ENCODE peak calls at places on chromosomes 11 and 22, in five cellular contexts. G is A549, P is HEK293T, B is IMR-90, T is GM12878. C is an unnamed sample.
A peak's percentile ranks its signal among the peaks of the same experiment; 100 is the strongest.

GRCh38 chr11:45777127-45777969 is 27.6 kb upstream of the SLC35C1 start:
- DNase-seq in G (no peak), P (no peak), B (no peak), T (no peak), C (no peak)

GRCh38 chr11:95248666-95249467 is 17.9 kb upstream of the SESN3 start:
- DNase-seq in G (no peak), P (peak; percentile 13), B (no peak), T (peak; percentile 74), C (no peak)

GRCh38 chr11:16902182-16902581 is 112.0 kb downstream of the PLEKHA7 start:
- DNase-seq in G (no peak), P (no peak), B (peak; percentile 21), T (peak; percentile 88), C (no peak)

GRCh38 chr22:29343313-29343805 is 27.9 kb upstream of the RASL10A start:
- DNase-seq in G (no peak), P (no peak), B (peak; percentile 40), T (no peak), C (no peak)

GRCh38 chr11:34182921-34183685 is 77.7 kb downstream of the NAT10 start:
- DNase-seq in G (no peak), P (no peak), B (no peak), T (no peak), C (no peak)

GRCh38 chr11:123702137-123702536 is 39.3 kb downstream of the ZNF202 start:
- DNase-seq in G (no peak), P (no peak), B (no peak), T (peak; percentile 9), C (no peak)

GRCh38 chr11:67732045-67732787 is 57.8 kb upstream of the ALDH3B2 start:
- DNase-seq in G (peak; percentile 56), P (peak; percentile 46), B (no peak), T (no peak), C (no peak)

GRCh38 chr22:37848587-37849088 is 581 bp upstream of the EIF3L start:
- DNase-seq in G (peak; percentile 42), P (peak; percentile 47), B (peak; percentile 16), T (no peak), C (peak; percentile 53)

GRCh38 chr11:27040302-27041115 is at the start of gene BBOX1:
- DNase-seq in G (no peak), P (no peak), B (no peak), T (no peak), C (no peak)

GRCh38 chr11:6900327-6900999 is 8.2 kb upstream of the OR2D2 start:
- DNase-seq in G (no peak), P (no peak), B (peak; percentile 8), T (no peak), C (no peak)

GRCh38 chr11:100574894-100575769 is 112.0 kb upstream of the ARHGAP42 start:
- DNase-seq in G (peak; percentile 43), P (no peak), B (peak; percentile 59), T (no peak), C (peak; percentile 6)

GRCh38 chr22:38175206-38176118 is 6.2 kb downstream of the PLA2G6 start:
- DNase-seq in G (no peak), P (no peak), B (no peak), T (no peak), C (no peak)

GRCh38 chr22:38417252-38418060 is 37.5 kb downstream of the KCNJ4 start:
- DNase-seq in G (no peak), P (no peak), B (no peak), T (no peak), C (no peak)

GRCh38 chr11:61279934-61280656 is 15.0 kb downstream of the VWCE start:
- DNase-seq in G (no peak), P (no peak), B (peak; percentile 58), T (no peak), C (no peak)

GRCh38 chr11:95229199-95230053 is 1.6 kb downstream of the SESN3 start:
- DNase-seq in G (no peak), P (peak; percentile 23), B (peak; percentile 13), T (no peak), C (no peak)

GRCh38 chr11:14248577-14248976 is 110.4 kb downstream of the RRAS2 start:
- DNase-seq in G (no peak), P (no peak), B (no peak), T (no peak), C (no peak)

GRCh38 chr11:126186708-126187481 is 24.6 kb downstream of the RPUSD4 start:
- DNase-seq in G (no peak), P (no peak), B (no peak), T (no peak), C (peak; percentile 87)
- TF ChIP-seq BHLHE40 in G (no peak), P (no peak), B (no peak), T (no peak), C (no peak)

GRCh38 chr22:45284705-45285305 is at the start of gene UPK3A:
- DNase-seq in G (no peak), P (no peak), B (no peak), T (no peak), C (no peak)

GRCh38 chr22:45290410-45290936 is 5.7 kb downstream of the UPK3A start:
- DNase-seq in G (peak; percentile 49), P (no peak), B (peak; percentile 83), T (no peak), C (no peak)

GRCh38 chr22:45280995-45281394 is 3.8 kb upstream of the UPK3A start:
- DNase-seq in G (no peak), P (no peak), B (no peak), T (no peak), C (no peak)

GRCh38 chr22:45286854-45287551 is 2.3 kb downstream of the UPK3A start:
- DNase-seq in G (no peak), P (no peak), B (no peak), T (no peak), C (peak; percentile 78)

DNA sequence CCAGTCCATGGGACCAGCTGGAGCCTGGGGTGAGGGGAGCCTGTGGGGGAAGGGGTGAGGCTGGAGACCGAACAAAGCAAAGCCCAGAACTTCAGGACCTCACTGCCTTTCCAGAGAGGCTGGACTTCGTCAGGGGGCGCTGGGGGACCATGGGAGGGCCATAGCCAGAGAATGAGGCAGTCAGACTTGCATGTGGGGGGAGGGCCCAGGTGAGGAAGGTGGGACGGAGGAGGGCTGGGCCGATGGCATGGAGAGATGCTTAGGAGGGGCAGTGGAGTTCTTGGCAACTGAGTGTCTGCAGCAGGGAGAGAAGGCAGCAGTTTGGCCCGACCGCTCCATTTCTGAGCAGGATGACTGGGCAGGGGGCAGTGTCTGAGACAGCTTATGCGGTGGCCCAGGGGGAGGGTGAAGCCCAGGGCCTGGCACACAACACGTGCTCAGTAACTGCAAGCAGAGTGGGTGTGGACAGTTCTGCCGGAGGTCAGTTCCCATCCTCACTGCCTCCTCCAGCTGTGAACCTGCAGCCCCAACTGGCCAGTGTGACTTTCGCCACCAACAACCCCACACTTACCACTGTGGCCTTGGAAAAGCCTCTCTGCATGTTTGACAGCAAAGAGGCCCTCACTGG is 796 bp downstream of the UPK3A start:
- DNase-seq in G (no peak), P (no peak), B (no peak), T (no peak), C (no peak)
- TF ChIP-seq BHLHE40 in G (no peak), P (no peak), B (no peak), T (no peak), C (peak; percentile 48)

GRCh38 chr22:27230189-27230588 is 571.4 kb downstream of the MN1 start:
- DNase-seq in G (no peak), P (no peak), B (no peak), T (no peak), C (no peak)

GRCh38 chr22:27223317-27224177 is 566.2 kb downstream of the MIAT start:
- DNase-seq in G (peak; percentile 68), P (no peak), B (peak; percentile 89), T (no peak), C (no peak)

GRCh38 chr22:27228771-27229170 is 571.4 kb downstream of the MIAT start:
- DNase-seq in G (no peak), P (no peak), B (no peak), T (no peak), C (no peak)

GRCh38 chr22:27224485-27225364 is 567.3 kb downstream of the MIAT start:
- DNase-seq in G (no peak), P (no peak), B (peak; percentile 36), T (no peak), C (no peak)

GRCh38 chr22:27226666-27227065 is 569.3 kb downstream of the MIAT start:
- DNase-seq in G (no peak), P (no peak), B (peak; percentile 31), T (no peak), C (no peak)
- TF ChIP-seq BHLHE40 in G (no peak), P (no peak), B (no peak), T (no peak), C (no peak)

DNA sequence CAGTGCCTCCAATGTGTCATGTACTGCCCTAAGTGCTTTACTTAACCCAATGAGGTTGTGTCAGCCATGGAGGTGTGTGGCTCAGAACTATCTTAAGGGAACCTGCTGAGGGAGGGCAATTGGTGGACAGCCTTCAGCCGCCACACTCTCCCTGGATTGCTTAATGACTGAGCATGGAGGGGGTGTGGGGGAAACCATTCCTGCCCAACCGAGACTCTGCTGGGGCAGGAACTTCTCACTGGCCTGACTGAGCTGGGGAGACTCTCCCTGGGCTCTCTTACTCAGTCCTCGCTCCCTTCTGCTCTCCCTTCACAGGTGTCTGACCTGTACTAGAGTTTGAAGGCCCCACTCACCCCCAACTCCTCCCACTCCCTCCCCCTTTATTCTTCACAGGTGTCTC is 114.8 kb downstream of the CCDC81 start:
- DNase-seq in G (no peak), P (no peak), B (no peak), T (no peak), C (no peak)
- TF ChIP-seq BHLHE40 in G (no peak), P (no peak), B (no peak), T (no peak), C (no peak)

GRCh38 chr22:48233586-48233985 is 1471.1 kb downstream of the TBC1D22A start:
- DNase-seq in G (no peak), P (no peak), B (no peak), T (no peak), C (no peak)

GRCh38 chr22:48237466-48237865 is 1475.0 kb downstream of the TBC1D22A start:
- DNase-seq in G (no peak), P (no peak), B (no peak), T (no peak), C (no peak)

GRCh38 chr22:48236261-48236660 is 1473.8 kb downstream of the TBC1D22A start:
- DNase-seq in G (no peak), P (no peak), B (no peak), T (no peak), C (no peak)

GRCh38 chr22:48235744-48236143 is 1473.3 kb downstream of the TBC1D22A start:
- DNase-seq in G (no peak), P (no peak), B (no peak), T (no peak), C (no peak)

DNA sequence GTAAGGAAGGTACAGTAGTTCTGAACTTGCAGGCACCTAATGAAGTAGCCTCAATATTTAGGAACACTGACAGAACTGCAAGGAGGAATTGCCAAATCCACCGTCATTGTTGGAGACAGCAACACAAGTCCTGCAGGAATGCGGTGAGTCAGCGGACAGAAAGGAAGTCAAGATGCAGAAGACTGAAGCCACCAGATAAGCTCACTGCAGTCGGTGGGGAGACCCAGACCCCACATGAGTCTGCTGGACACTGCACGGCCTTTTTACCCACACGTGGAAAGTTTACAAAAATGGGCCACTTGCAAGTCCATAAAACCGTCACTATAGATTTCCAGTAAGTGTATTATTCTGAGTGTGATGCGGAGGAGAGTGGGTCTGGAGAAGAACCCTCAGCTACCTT is 1471.6 kb downstream of the TBC1D22A start:
- DNase-seq in G (no peak), P (no peak), B (no peak), T (no peak), C (no peak)
- TF ChIP-seq BHLHE40 in G (no peak), P (no peak), B (no peak), T (no peak), C (no peak)